ENCODE peak calls at places on chromosome 2, in nine cellular contexts. N is fibroblast of mammary gland, U is fibroblast of lung, J is BJ, A is cardiac muscle cell, Q is fibroblast of pulmonary artery, H is AG04450, Z is fibroblast of the aortic adventitia, K is GM13976. L is an unnamed sample.

GRCh38 chr2:54582987-54583386 is 126.9 kb downstream of the SPTBN1 start:
- DNase-seq in N (no peak), U (no peak), J (no peak), A (no peak), Q (no peak), H (no peak), Z (no peak), K (no peak), L (no peak)

GRCh38 chr2:35454966-35455638 is 900.5 kb upstream of the CRIM1 start:
- DNase-seq in N (no peak), U (peak), J (no peak), A (peak), Q (no peak), H (no peak), Z (no peak), K (no peak), L (no peak)

GRCh38 chr2:127226520-127227263 is 6.6 kb upstream of the CYP27C1 start:
- DNase-seq in N (peak), U (peak), J (peak), A (peak), Q (peak), H (peak), Z (peak), K (peak), L (peak)

GRCh38 chr2:9192712-9193111 is 13.9 kb upstream of the ASAP2 start:
- DNase-seq in N (no peak), U (no peak), J (no peak), A (no peak), Q (no peak), H (no peak), Z (no peak), K (no peak), L (no peak)

GRCh38 chr2:4358855-4359254 is 655.5 kb downstream of the DCDC2C start:
- DNase-seq in N (no peak), U (no peak), J (no peak), A (no peak), Q (no peak), H (no peak), Z (no peak), K (no peak), L (no peak)

GRCh38 chr2:37283207-37283606 is 41.4 kb downstream of the PRKD3 start:
- DNase-seq in N (peak), U (peak), J (peak), A (peak), Q (peak), H (peak), Z (peak), K (no peak), L (no peak)

GRCh38 chr2:171522057-171522803 is at the start of gene CYBRD1:
- DNase-seq in N (peak), U (peak), J (no peak), A (peak), Q (peak), H (peak), Z (peak), K (peak), L (peak)

GRCh38 chr2:118431997-118432396 is 343.7 kb downstream of the INSIG2 start:
- DNase-seq in N (peak), U (no peak), J (no peak), A (no peak), Q (no peak), H (no peak), Z (peak), K (no peak), L (no peak)

GRCh38 chr2:220662415-220662814 is 909.7 kb downstream of the EPHA4 start:
- DNase-seq in N (no peak), U (no peak), J (no peak), A (no peak), Q (no peak), H (no peak), Z (no peak), K (no peak), L (no peak)

GRCh38 chr2:181189932-181190331 is 209.5 kb downstream of the UBE2E3 start:
- DNase-seq in N (no peak), U (peak), J (no peak), A (no peak), Q (no peak), H (no peak), Z (peak), K (no peak), L (no peak)

GRCh38 chr2:232292395-232293154 is 86.0 kb upstream of the ALPP start:
- DNase-seq in N (peak), U (peak), J (no peak), A (peak), Q (peak), H (peak), Z (peak), K (peak), L (peak)

GRCh38 chr2:24734741-24735140 is 58.5 kb downstream of the PTRHD1 start:
- DNase-seq in N (no peak), U (no peak), J (no peak), A (no peak), Q (no peak), H (no peak), Z (no peak), K (no peak), L (no peak)

GRCh38 chr2:18924905-18925691 is 335.7 kb upstream of the NT5C1B start:
- DNase-seq in N (peak), U (peak), J (peak), A (peak), Q (peak), H (peak), Z (peak), K (no peak), L (no peak)

GRCh38 chr2:230714122-230714453 is 1.4 kb downstream of the CAB39 start:
- DNase-seq in N (peak), U (peak), J (peak), A (peak), Q (peak), H (no peak), Z (peak), K (peak), L (peak)

GRCh38 chr2:45278345-45279078 is 269.3 kb upstream of the SIX2 start:
- DNase-seq in N (no peak), U (peak), J (no peak), A (peak), Q (no peak), H (no peak), Z (peak), K (no peak), L (no peak)

GRCh38 chr2:170091461-170091860 is 86.5 kb upstream of the MYO3B start:
- DNase-seq in N (no peak), U (no peak), J (no peak), A (no peak), Q (no peak), H (no peak), Z (no peak), K (no peak), L (no peak)

GRCh38 chr2:165312999-165313398 is 73.8 kb downstream of the SCN2A start:
- DNase-seq in N (no peak), U (no peak), J (no peak), A (no peak), Q (no peak), H (no peak), Z (no peak), K (no peak), L (no peak)

GRCh38 chr2:31137211-31138036 is 816 bp downstream of the GALNT14 start:
- DNase-seq in N (peak), U (no peak), J (no peak), A (peak), Q (no peak), H (no peak), Z (no peak), K (peak), L (peak)

GRCh38 chr2:66717491-66717890 is 282.6 kb downstream of the MEIS1 start:
- DNase-seq in N (peak), U (peak), J (no peak), A (peak), Q (peak), H (no peak), Z (peak), K (no peak), L (no peak)

GRCh38 chr2:61597300-61598289 is 59.4 kb upstream of the XPO1 start:
- DNase-seq in N (no peak), U (no peak), J (no peak), A (no peak), Q (no peak), H (no peak), Z (no peak), K (no peak), L (no peak)

GRCh38 chr2:177143444-177143843 is 69.2 kb upstream of the HNRNPA3 start:
- DNase-seq in N (peak), U (peak), J (no peak), A (peak), Q (peak), H (no peak), Z (peak), K (no peak), L (no peak)

GRCh38 chr2:18623782-18624181 is 34.4 kb upstream of the NT5C1B start:
- DNase-seq in N (peak), U (peak), J (no peak), A (peak), Q (peak), H (no peak), Z (peak), K (no peak), L (no peak)

GRCh38 chr2:156626931-156627330 is 190.8 kb downstream of the GPD2 start:
- DNase-seq in N (no peak), U (no peak), J (no peak), A (no peak), Q (no peak), H (no peak), Z (no peak), K (no peak), L (no peak)

GRCh38 chr2:186862869-186863709 is 14.1 kb upstream of the ZSWIM2 start:
- DNase-seq in N (peak), U (peak), J (no peak), A (peak), Q (peak), H (no peak), Z (peak), K (peak), L (peak)

GRCh38 chr2:207163053-207163814 is 2.5 kb downstream of the KLF7 start:
- DNase-seq in N (peak), U (peak), J (peak), A (peak), Q (peak), H (peak), Z (peak), K (no peak), L (no peak)

GRCh38 chr2:232795920-232796319 is 19.6 kb upstream of the KCNJ13 start:
- DNase-seq in N (no peak), U (no peak), J (no peak), A (peak), Q (peak), H (no peak), Z (peak), K (no peak), L (no peak)

GRCh38 chr2:226898925-226899324 is 63.1 kb downstream of the RHBDD1 start:
- DNase-seq in N (no peak), U (no peak), J (no peak), A (no peak), Q (no peak), H (no peak), Z (no peak), K (no peak), L (no peak)

GRCh38 chr2:159912580-159912979 is 114.6 kb upstream of the CD302 start:
- DNase-seq in N (no peak), U (no peak), J (no peak), A (no peak), Q (no peak), H (no peak), Z (no peak), K (no peak), L (no peak)

GRCh38 chr2:174681983-174682577 is 82.2 kb downstream of the CHRNA1 start:
- DNase-seq in N (peak), U (peak), J (no peak), A (peak), Q (peak), H (no peak), Z (peak), K (peak), L (peak)

GRCh38 chr2:230327418-230328154 is 593 bp downstream of the SP140L start:
- DNase-seq in N (no peak), U (peak), J (no peak), A (peak), Q (no peak), H (no peak), Z (no peak), K (peak), L (peak)

GRCh38 chr2:50885948-50886347 is 146.0 kb downstream of the NRXN1 start:
- DNase-seq in N (no peak), U (no peak), J (no peak), A (no peak), Q (no peak), H (no peak), Z (no peak), K (no peak), L (no peak)

GRCh38 chr2:158968396-158969161 is at the start of gene TANC1:
- DNase-seq in N (peak), U (peak), J (peak), A (peak), Q (peak), H (peak), Z (peak), K (peak), L (peak)

GRCh38 chr2:228767196-228767595 is 503.9 kb downstream of the PID1 start:
- DNase-seq in N (peak), U (peak), J (no peak), A (peak), Q (peak), H (no peak), Z (peak), K (no peak), L (no peak)

GRCh38 chr2:67289921-67290371 is 107.2 kb upstream of the ETAA1 start:
- DNase-seq in N (peak), U (peak), J (peak), A (peak), Q (peak), H (no peak), Z (peak), K (no peak), L (no peak)

DNA sequence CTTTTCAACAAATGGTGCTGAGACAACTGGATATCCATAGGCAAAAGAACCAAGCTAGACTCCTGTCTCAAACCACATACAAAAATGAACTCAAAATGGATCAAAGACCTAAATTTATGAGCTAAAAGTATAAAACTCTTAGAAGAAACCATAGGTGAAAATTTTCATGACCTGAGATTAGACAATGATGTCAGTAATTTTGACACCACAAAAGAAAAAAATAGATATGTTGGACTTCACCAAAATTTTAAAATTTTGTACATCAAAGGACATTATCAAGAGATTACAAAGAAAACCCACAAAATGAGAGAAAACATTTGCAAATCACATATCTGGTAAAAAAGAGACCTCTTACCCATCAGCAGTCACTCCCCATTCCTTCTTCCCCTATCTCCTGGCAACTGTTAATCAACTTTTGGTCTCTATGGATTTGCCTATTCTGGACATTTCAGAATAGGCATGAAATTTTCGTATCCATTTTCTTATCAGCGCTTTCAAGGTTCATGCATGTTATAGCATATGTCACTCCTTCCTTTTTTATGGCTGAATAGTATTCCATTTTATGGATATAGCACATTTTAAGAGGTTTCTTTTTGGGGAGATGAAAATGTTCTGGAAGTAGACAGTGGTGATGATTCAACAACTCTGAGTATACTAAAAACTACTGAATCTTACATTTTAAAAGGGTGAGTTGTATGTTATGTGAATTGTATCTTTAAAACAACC is 43.3 kb downstream of the FAM178B start:
- DNase-seq in N (no peak), U (no peak), J (no peak), A (no peak), Q (no peak), H (no peak), Z (no peak), K (no peak), L (no peak)
- TF ChIP-seq CTCF in N (no peak), U (no peak), J (no peak), A (no peak), Q (no peak), H (no peak), Z (no peak), K (no peak), L (no peak)

DNA sequence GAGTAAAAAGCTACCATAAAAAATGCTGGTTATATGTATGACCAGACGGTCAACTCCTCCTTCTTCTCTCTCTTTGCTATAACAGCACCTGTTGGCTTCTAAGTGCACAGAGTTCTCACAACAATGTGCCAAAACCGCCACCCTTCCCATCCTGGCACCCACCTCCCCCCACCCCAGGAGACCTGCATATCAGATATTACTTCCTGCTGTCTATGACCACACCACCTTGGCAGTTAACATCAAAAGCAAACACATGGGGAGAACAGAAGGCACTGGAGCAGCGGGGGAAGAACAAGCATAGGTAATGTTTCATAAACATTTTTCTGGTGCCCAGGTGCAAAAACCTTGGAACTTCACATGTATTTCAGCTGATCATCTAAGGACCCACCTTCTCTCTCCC is 15.5 kb downstream of the SPRED2 start:
- DNase-seq in N (no peak), U (no peak), J (no peak), A (no peak), Q (no peak), H (no peak), Z (no peak), K (no peak), L (no peak)
- TF ChIP-seq CTCF in N (no peak), U (no peak), J (no peak), A (no peak), Q (no peak), H (no peak), Z (no peak), K (no peak), L (no peak)

GRCh38 chr2:172863341-172863740 is 127.7 kb downstream of the RAPGEF4 start:
- DNase-seq in N (no peak), U (no peak), J (no peak), A (peak), Q (no peak), H (no peak), Z (peak), K (no peak), L (no peak)

GRCh38 chr2:172865422-172865821 is 129.8 kb downstream of the RAPGEF4 start:
- DNase-seq in N (peak), U (no peak), J (no peak), A (no peak), Q (peak), H (no peak), Z (peak), K (no peak), L (no peak)

GRCh38 chr2:172861632-172862031 is 126.0 kb downstream of the RAPGEF4 start:
- DNase-seq in N (no peak), U (no peak), J (no peak), A (no peak), Q (no peak), H (no peak), Z (no peak), K (no peak), L (no peak)

GRCh38 chr2:172862077-172862476 is 126.4 kb downstream of the RAPGEF4 start:
- DNase-seq in N (no peak), U (no peak), J (no peak), A (no peak), Q (no peak), H (no peak), Z (no peak), K (no peak), L (no peak)

DNA sequence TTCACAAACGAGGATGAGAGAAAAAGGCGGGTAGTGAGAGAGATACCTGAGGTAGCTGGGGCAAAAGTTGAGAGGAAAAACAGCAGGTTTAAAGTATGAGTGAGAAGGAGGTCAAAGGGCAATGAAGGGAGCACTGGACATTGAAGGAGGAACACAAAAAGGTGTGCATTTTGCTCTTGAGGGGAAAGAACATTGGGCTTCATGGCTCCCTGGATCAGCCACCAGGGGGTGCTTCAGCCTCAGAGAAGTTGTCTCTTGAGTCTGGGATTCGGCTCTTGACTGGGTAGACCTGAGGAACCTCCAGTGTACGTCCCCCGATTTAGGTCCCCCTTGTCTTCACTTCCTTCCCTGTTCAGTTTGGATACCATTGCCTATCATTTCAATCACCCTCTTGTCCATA is 128.5 kb downstream of the RAPGEF4 start:
- DNase-seq in N (peak), U (peak), J (no peak), A (peak), Q (peak), H (no peak), Z (peak), K (peak), L (peak)
- TF ChIP-seq CTCF in N (peak), U (peak), J (peak), A (peak), Q (peak), H (peak), Z (peak), K (peak), L (peak)

DNA sequence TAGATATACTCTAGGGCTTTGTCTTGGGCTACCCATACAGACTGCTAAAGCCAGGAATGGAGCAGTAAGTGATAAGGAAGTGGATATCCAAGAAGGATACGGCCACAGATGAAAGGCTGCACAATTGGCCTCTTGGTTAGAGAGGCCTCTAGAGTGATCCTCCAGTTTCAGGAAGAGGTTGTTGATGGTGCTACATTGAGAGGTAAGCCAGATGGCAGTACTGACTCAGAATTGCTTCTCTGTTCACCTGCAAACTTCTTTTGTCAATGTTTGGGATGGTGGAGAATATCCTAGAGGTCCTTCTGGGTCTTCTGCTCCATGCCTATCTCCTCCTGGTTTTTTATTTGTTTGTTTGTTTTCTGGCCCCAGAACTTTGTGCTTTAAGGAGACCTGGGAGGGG is 226.8 kb upstream of the LRRTM1 start:
- DNase-seq in N (no peak), U (no peak), J (no peak), A (no peak), Q (no peak), H (no peak), Z (no peak), K (no peak), L (no peak)
- TF ChIP-seq CTCF in N (no peak), U (no peak), J (no peak), A (no peak), Q (no peak), H (no peak), Z (no peak), K (peak), L (no peak)

GRCh38 chr2:240968731-240969624 is 29.4 kb upstream of the SNED1 start:
- DNase-seq in N (no peak), U (no peak), J (no peak), A (no peak), Q (no peak), H (no peak), Z (no peak), K (no peak), L (no peak)
- TF ChIP-seq CTCF in N (no peak), U (no peak), J (no peak), A (no peak), Q (no peak), H (no peak), Z (no peak), K (no peak), L (no peak)

DNA sequence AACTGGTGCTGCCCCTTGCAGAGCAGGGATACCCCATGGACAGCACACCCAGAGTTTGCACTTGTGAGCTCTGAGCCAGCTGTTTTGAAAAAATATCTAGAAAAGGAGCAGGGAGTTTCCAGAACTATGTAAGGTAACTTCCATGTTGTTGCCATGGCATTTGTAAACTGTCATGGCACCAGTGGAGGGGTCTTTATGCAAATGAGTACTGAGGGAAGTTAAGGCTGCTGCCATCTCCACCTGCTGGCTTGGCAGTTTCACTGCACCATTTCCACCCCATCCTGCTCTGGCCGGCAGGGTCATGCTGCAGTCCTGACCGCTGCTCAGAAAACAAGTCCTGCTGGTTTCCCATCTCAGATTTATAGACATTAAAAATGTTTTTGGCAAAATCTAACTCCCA is 52.3 kb upstream of the SNTG2 start:
- DNase-seq in N (no peak), U (no peak), J (no peak), A (no peak), Q (no peak), H (no peak), Z (no peak), K (no peak), L (no peak)
- TF ChIP-seq CTCF in N (no peak), U (no peak), J (peak), A (no peak), Q (no peak), H (no peak), Z (no peak), K (no peak), L (peak)

L was measured in GM10248.